ENCODE peak calls at places on chromosomes 6 and 20, in seven cellular contexts. V is psoas muscle, X is A549, J is heart left ventricle, F is left lung, D is heart right ventricle, I is hepatocyte. S is an unnamed sample.

GRCh38 chr6:133890941-133891813 is 2.3 kb downstream of the TCF21 start:
- DNase-seq in F (no peak), X (peak), D (peak), I (peak), J (peak), V (no peak), S (no peak)

GRCh38 chr6:149558029-149558428 is 8.1 kb upstream of the GINM1 start:
- DNase-seq in X (no peak), D (no peak), I (no peak), F (no peak), V (no peak), J (no peak), S (no peak)

GRCh38 chr6:53811082-53811481 is 16.3 kb downstream of the LRRC1 start:
- DNase-seq in J (no peak), D (no peak), F (peak), X (no peak), V (no peak), I (peak), S (peak)

GRCh38 chr20:44585042-44585968 is 2.9 kb downstream of the PKIG start:
- DNase-seq in V (no peak), X (no peak), I (no peak), F (no peak), J (no peak), D (no peak), S (peak)

GRCh38 chr6:85360794-85361642 is 88.9 kb upstream of the NT5E start:
- DNase-seq in V (no peak), I (peak), X (peak), F (peak), D (no peak), J (no peak), S (peak)

GRCh38 chr6:151096691-151097090 is 143.1 kb upstream of the AKAP12 start:
- DNase-seq in D (no peak), X (no peak), F (no peak), V (no peak), J (no peak), I (no peak), S (no peak)

GRCh38 chr20:2816583-2817340 is 598 bp downstream of the TMEM239 start:
- DNase-seq in X (no peak), V (no peak), D (no peak), I (no peak), F (no peak), J (no peak), S (peak)

GRCh38 chr20:38272398-38272797 is 11.9 kb upstream of the KIAA1755 start:
- DNase-seq in V (no peak), I (no peak), X (no peak), F (no peak), D (no peak), J (no peak), S (no peak)

GRCh38 chr20:701401-702129 is 26.0 kb upstream of the SCRT2 start:
- DNase-seq in X (no peak), J (no peak), I (no peak), D (no peak), V (no peak), F (no peak), S (no peak)

GRCh38 chr6:21305827-21306469 is 287.6 kb upstream of the SOX4 start:
- DNase-seq in X (peak), V (no peak), J (no peak), F (no peak), D (no peak), I (peak), S (no peak)

GRCh38 chr20:63598479-63599395 is 24.7 kb upstream of the HELZ2 start:
- DNase-seq in V (no peak), F (no peak), X (no peak), J (no peak), D (no peak), I (no peak), S (no peak)

GRCh38 chr6:130326496-130326895 is 39.3 kb upstream of the TMEM200A start:
- DNase-seq in V (no peak), J (no peak), F (no peak), I (no peak), D (no peak), X (no peak), S (no peak)

GRCh38 chr6:111602481-111603404 is 2.9 kb downstream of the TRAF3IP2 start:
- DNase-seq in F (no peak), D (peak), I (peak), V (peak), J (no peak), X (no peak), S (no peak)

GRCh38 chr6:5125152-5126006 is 40.2 kb downstream of the PPP1R3G start:
- DNase-seq in F (no peak), D (no peak), I (peak), X (peak), V (no peak), J (no peak), S (no peak)

GRCh38 chr6:68040312-68040778 is 594.7 kb upstream of the ADGRB3 start:
- DNase-seq in X (no peak), F (no peak), V (no peak), J (no peak), D (no peak), I (no peak), S (no peak)

GRCh38 chr6:140855520-140855919 is 1277.2 kb upstream of the GJE1 start:
- DNase-seq in D (no peak), J (no peak), X (no peak), F (no peak), V (no peak), I (no peak), S (no peak)

GRCh38 chr6:35876902-35877301 is 44.0 kb downstream of the SRPK1 start:
- DNase-seq in V (no peak), X (no peak), I (no peak), D (no peak), J (no peak), F (no peak), S (no peak)

GRCh38 chr20:63457737-63458136 is 14.7 kb downstream of the KCNQ2 start:
- DNase-seq in D (peak), J (peak), I (no peak), X (peak), V (no peak), F (no peak), S (no peak)

GRCh38 chr6:3406362-3406809 is 50.5 kb downstream of the SLC22A23 start:
- DNase-seq in V (no peak), D (no peak), J (no peak), X (no peak), F (no peak), I (no peak), S (no peak)

GRCh38 chr6:130212215-130212874 is 10.4 kb downstream of the SAMD3 start:
- DNase-seq in I (peak), X (no peak), J (no peak), D (no peak), V (no peak), F (no peak), S (no peak)

GRCh38 chr6:20476501-20477043 is 57.7 kb upstream of the CDKAL1 start:
- DNase-seq in I (no peak), D (no peak), X (no peak), J (no peak), F (no peak), V (no peak), S (no peak)

GRCh38 chr6:29479560-29479959 is 8.2 kb downstream of the MAS1L start:
- DNase-seq in X (no peak), F (no peak), D (no peak), J (no peak), V (no peak), I (no peak), S (no peak)

GRCh38 chr6:150145427-150145826 is 2.6 kb downstream of the PPP1R14C start:
- DNase-seq in I (no peak), V (no peak), X (no peak), D (no peak), J (no peak), F (no peak), S (no peak)

DNA sequence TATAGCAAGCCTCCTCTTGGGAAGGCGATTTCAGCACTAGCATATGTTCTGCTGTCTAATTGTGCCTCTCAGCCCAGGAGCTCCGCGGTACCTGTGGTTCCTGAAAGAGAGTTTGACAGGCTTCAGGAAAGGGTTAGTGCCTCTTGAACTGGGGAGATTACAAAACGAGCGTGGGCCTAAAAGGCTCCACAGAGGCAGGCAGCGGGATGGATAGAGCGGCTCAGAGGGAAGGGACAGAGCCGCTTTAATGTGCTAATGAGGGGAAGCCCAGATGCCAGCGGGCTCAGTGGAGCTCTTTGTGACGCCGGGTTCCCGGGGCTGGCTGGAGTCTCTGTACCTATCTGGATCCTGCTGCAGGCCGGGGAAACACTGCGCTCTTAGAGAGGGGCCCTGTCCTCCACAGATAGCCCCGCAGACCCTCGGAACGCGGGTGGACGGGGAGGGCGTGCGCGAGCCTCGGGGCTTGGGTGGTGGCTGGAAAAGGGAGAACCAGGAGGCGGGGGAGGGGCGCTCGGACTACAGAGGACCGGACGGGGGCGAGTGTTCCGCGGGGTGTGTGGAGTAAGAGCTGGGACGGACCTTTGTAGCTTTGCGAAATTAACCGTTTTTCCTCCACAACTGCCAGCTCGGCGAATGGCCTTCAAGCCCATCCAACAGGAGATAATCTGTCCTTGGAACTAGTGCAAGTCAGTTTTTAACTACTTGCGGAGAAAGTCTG is 12.9 kb downstream of the SLC35F1 start:
- DNase-seq in J (peak), V (no peak), F (no peak), D (no peak), I (peak), X (no peak), S (no peak)
- H3K4me3 ChIP-seq in J (peak), V (peak), F (no peak), D (peak), I (no peak), X (no peak), S (no peak)

DNA sequence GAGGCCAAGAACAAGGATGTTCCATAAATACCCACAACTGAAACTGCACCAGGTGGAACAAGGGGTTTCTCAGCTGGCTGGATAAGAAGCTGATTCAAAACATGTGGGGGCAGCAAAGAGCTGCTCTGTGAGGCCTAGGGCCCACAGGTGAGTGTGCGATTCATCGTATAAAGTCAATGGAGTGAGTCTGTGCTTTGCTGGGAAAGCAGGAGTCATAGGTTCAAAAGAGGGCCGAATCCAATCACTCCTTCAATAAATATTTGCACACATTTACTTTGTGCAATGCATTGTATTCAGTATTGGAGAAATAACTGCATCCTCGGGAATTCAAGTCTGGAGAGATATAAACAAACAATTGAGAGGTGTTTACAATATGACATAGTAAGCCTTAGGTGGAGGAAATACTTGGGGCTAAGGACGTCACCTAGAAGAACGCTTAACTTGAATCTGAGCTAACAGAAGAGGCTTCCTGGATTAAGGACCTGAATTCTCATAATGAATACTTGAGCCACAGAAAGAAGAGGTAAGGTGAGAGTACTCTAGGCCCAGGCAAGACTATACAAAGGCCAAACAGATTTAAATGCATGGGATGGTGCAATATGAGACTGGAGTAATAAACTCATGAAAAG is 83.7 kb upstream of the TMEM30A start:
- DNase-seq in F (peak), V (no peak), D (peak), I (peak), X (peak), J (no peak), S (peak)
- TF ChIP-seq CTCF in F (no peak), V (peak), D (peak), I (peak), X (peak), J (peak), S (peak)

DNA sequence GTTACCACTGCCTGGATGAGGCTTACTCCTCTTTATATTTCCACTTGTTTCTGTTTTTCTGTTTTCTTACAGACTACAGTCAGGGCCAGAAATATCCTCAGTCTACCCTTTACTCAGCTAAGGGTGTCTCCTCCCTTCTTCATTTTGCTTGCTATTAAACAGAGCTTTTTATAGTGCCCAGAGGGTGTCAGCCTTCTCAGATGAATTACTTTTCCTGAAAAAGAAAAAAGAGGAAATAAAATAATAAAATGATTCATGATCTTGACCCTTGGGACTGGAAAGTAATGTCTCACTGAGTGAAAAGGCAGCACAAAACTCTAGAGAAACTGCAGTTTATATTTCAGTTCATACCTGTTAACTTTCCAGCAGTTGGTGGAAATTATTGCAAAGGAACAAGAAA is 170.7 kb downstream of the IBTK start:
- DNase-seq in X (no peak), J (no peak), V (no peak), D (no peak), I (no peak), F (no peak), S (no peak)
- H3K4me3 ChIP-seq in X (no peak), J (no peak), V (no peak), D (no peak), I (no peak), F (no peak), S (no peak)

DNA sequence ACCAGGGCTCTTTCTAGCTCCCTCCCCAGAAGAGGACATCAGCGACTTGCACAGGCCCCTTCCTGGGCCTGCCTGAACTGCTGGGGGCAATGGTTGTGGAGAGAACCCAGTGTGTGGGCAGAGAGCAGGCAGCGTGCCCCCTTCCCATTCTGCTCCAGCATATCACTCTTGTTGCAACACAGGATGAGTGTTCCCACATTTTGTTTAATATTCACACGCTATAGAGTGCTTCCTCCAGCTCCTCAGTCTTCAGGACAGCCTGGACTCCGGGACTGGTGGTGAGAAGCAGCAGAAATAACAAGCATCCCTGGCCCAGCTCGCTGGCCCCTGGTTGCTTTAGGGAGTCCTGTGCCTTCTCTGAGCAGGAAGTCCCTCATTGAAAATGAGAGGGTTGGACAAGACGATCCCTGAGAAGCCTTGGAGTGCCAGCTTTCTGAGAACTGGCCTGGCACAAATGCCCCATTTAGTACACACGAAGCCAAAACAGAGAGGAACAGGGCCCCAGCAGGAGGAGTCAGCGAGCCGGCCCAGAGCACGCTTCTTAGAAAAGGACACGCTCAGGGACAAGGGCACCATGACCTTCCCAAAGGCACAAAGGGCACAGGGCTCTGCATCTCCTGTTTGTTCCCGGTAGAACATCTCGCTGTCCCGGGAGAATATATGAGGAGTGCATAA is 84.2 kb upstream of the FOXC1 start:
- DNase-seq in D (no peak), I (no peak), F (no peak), J (no peak), V (no peak), X (no peak), S (no peak)
- TF ChIP-seq CTCF in D (no peak), I (no peak), F (no peak), J (no peak), V (no peak), X (no peak), S (no peak)

GRCh38 chr20:52031574-52032303 is 159.8 kb downstream of the ZFP64 start:
- DNase-seq in F (no peak), I (peak), D (no peak), J (no peak), X (peak), V (no peak), S (no peak)
- H3K4me3 ChIP-seq in F (no peak), I (no peak), D (no peak), J (no peak), X (no peak), V (no peak), S (no peak)

DNA sequence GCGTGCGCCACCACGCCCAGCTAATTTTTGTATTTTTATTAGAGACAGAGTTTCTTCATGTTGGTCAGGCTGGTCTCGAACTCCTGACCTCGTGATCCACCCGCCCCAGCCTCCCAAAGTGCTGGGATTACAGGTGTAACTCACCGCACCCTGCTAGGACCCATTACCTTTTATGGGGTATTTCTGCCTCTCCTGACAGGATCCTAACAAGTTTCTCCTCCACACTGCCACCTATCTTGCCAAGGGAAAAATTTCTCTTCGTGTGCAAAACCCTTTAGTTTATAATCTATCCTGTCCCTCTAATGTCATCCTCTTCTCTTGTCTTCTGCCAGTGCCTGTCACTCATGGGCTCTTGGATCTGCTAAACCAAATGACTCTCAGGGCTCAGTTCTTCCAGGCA is 1.9 kb downstream of the STMND1 start:
- DNase-seq in D (no peak), V (no peak), I (no peak), F (no peak), X (peak), J (no peak), S (no peak)
- TF ChIP-seq CTCF in D (no peak), V (no peak), I (no peak), F (no peak), X (peak), J (no peak), S (no peak)